ENCODE peak calls at places on chromosome 2, in nine cellular contexts. T, H, V, Z, S, A, K, R and N are unnamed samples.

GRCh38 chr2:100060875-100061274 is 81.5 kb downstream of the AFF3 start:
- DNase-seq in H (no peak), S (no peak), A (no peak), Z (no peak), T (no peak), R (no peak), V (no peak), K (no peak), N (no peak)

GRCh38 chr2:167331636-167332232 is 443.5 kb downstream of the XIRP2 start:
- DNase-seq in R (no peak), T (no peak), A (no peak), S (no peak), K (no peak), Z (no peak), H (no peak), V (no peak), N (no peak)

GRCh38 chr2:202135111-202135874 is 62.2 kb downstream of the KIAA2012 start:
- DNase-seq in H (no peak), R (peak; percentile 100), T (peak; percentile 93), S (no peak), V (no peak), Z (peak; percentile 72), K (peak; percentile 98), A (no peak), N (no peak)

GRCh38 chr2:45382744-45383143 is 228.3 kb downstream of the SRBD1 start:
- DNase-seq in K (peak; percentile 61), V (no peak), H (no peak), Z (no peak), R (peak; percentile 65), A (no peak), S (no peak), T (no peak), N (no peak)

GRCh38 chr2:85668009-85668856 is at the start of gene SFTPB:
- DNase-seq in Z (no peak), V (no peak), H (no peak), T (no peak), R (peak; percentile 44), A (no peak), S (no peak), K (peak; percentile 20), N (no peak)

GRCh38 chr2:38580237-38580636 is 22.5 kb downstream of the HNRNPLL start:
- DNase-seq in A (no peak), V (no peak), K (no peak), H (no peak), R (no peak), Z (no peak), S (no peak), T (no peak), N (no peak)

GRCh38 chr2:234628953-234629352 is 132.1 kb upstream of the ARL4C start:
- DNase-seq in H (no peak), V (no peak), S (no peak), A (no peak), Z (no peak), K (no peak), T (no peak), R (peak; percentile 32), N (no peak)

GRCh38 chr2:126700677-126701076 is 44.7 kb downstream of the GYPC start:
- DNase-seq in Z (no peak), T (no peak), R (peak; percentile 81), A (no peak), H (no peak), S (no peak), K (peak; percentile 22), V (no peak), N (no peak)

GRCh38 chr2:164079258-164079657 is 343.4 kb upstream of the FIGN start:
- DNase-seq in H (no peak), A (no peak), T (no peak), S (no peak), Z (no peak), V (no peak), K (no peak), R (no peak), N (no peak)

GRCh38 chr2:215832791-215833190 is 180.6 kb downstream of the MREG start:
- DNase-seq in T (peak; percentile 61), V (no peak), K (no peak), Z (peak; percentile 61), S (no peak), A (no peak), H (no peak), R (no peak), N (no peak)

GRCh38 chr2:140627136-140627535 is 1503.7 kb downstream of the LRP1B start:
- DNase-seq in H (no peak), S (no peak), T (no peak), R (no peak), V (no peak), Z (no peak), A (no peak), K (no peak), N (no peak)

GRCh38 chr2:96245609-96246390 is 20.0 kb downstream of the TMEM127 start:
- DNase-seq in V (no peak), K (peak; percentile 51), A (no peak), R (peak; percentile 53), Z (no peak), S (no peak), T (no peak), H (no peak), N (no peak)

GRCh38 chr2:8189316-8189715 is 492.5 kb upstream of the ID2 start:
- DNase-seq in H (no peak), K (no peak), V (no peak), Z (no peak), A (no peak), T (no peak), S (no peak), R (no peak), N (no peak)
- TF ChIP-seq CTCF in H (no peak), K (no peak), V (no peak), Z (no peak), A (no peak), T (no peak), S (no peak), R (no peak), N (no peak)

DNA sequence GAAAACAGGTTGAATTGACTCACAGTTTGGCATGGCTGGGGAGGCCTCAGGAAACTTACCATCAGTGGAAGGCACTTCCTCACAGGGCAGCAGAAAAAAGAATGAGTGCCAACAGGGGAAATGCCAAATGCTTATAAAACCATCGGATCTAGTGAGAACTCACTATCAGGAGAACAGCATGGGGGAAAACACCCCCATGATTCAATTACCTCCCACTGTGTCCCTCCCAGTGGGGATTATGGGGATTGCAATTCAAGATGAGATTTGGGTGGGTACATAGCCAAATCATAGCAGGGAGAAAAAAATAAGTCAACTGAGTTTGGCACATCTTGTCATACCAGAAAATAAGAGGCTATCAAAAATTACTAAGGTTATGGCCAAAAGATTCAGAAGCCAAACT is 96.3 kb downstream of the TRIP12 start:
- DNase-seq in V (no peak), H (no peak), T (no peak), K (no peak), S (no peak), Z (no peak), A (no peak), R (no peak), N (no peak)
- TF ChIP-seq CTCF in V (peak; percentile 23), H (no peak), T (no peak), K (no peak), S (no peak), Z (no peak), A (no peak), R (no peak), N (no peak)

GRCh38 chr2:134230885-134231284 is 23.0 kb upstream of the MGAT5 start:
- DNase-seq in Z (no peak), A (no peak), R (no peak), V (no peak), T (no peak), K (no peak), S (no peak), H (no peak), N (no peak)

GRCh38 chr2:134226561-134226960 is 27.3 kb upstream of the MGAT5 start:
- DNase-seq in H (no peak), T (no peak), R (no peak), S (no peak), A (no peak), Z (no peak), V (no peak), K (no peak), N (no peak)

GRCh38 chr2:134229540-134229939 is 24.3 kb upstream of the MGAT5 start:
- DNase-seq in T (no peak), V (no peak), K (no peak), S (no peak), H (no peak), R (no peak), Z (no peak), A (no peak), N (no peak)

GRCh38 chr2:134227666-134228065 is 26.2 kb upstream of the MGAT5 start:
- DNase-seq in K (no peak), H (no peak), S (no peak), A (no peak), R (no peak), V (no peak), Z (no peak), T (no peak), N (no peak)

DNA sequence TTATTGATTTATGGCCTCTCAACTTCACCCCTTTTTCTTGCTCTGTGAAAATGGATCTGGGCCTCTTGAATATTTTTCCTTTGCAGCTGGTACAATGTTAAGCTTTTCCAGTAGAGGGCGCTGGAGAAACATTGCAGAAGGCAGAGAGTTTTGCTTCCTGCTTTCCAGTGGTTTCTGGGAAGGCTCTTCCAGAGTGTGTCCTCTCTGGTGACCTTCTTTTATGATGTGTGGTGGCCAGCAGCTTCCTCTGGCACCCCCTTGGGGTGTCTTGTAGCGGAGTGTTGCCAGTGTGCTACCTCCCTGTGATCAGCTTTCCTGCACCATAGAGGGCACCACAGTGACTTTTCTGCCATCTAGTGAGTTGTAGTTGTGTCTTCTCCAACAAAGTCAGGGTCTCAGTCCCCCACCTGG is 25.4 kb upstream of the MGAT5 start:
- DNase-seq in R (no peak), S (no peak), V (no peak), H (no peak), T (no peak), K (no peak), A (no peak), Z (no peak), N (no peak)
- TF ChIP-seq CTCF in R (peak; percentile 42), S (peak; percentile 23), V (peak; percentile 40), H (peak; percentile 36), T (no peak), K (peak; percentile 42), A (no peak), Z (no peak), N (no peak)

DNA sequence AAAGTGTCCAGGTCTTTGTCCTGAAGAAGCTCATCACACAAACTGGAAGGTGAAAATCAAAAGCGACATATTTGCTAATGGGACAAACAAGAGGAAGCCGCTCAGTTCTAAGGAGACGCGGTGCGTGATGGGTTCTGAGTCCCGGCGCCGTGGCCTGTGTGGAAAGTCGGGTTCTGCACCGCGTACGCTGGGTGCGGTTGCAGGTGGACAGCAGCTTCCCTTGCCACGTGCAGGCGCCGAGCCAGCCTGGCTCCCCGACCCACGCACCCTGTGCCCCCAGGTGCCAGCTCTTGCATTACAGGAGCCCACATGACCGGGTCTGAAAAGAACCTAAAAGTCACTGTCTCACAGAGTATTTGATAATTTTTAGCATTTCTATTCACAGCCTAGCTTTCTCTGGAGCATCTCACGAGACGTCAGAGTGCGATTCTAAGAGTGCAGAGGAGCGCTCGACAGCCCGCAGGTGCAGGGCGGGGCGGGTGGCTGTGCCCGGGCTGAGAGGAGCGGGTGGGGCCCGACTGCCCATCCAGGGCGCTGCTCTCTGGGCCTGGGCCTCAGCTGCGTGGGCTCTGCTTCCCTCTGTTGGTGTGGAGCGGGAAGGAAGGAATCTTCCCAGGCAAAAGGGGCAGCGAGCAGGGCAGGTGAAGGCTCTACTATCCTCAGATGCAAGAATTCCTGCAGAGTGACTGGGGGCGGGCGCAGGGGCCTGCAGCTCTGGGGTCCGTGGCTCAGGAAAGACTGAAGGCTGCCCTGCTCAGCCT is 39.4 kb downstream of the MYT1L start:
- DNase-seq in H (no peak), T (no peak), Z (no peak), A (no peak), R (no peak), V (peak; percentile 19), S (no peak), K (no peak), N (no peak)
- TF ChIP-seq CTCF in H (no peak), T (peak; percentile 20), Z (no peak), A (no peak), R (no peak), V (peak; percentile 66), S (no peak), K (peak; percentile 49), N (no peak)